ENCODE peak calls at places on chromosomes 12 and 14, in six cellular contexts. T, C, U, Y, K and H are unnamed samples.

GRCh38 chr12:20704860-20705259 is 9.7 kb downstream of the SLCO1C1 start:
- DNase-seq in T (no peak), C (no peak), U (no peak), Y (no peak), K (no peak), H (no peak)

GRCh38 chr14:63642229-63642611 is 549 bp upstream of the WDR89 start:
- DNase-seq in T (peak; percentile 89), C (no peak), U (peak; percentile 39), Y (peak; percentile 97), K (peak; percentile 82), H (peak; percentile 41)

GRCh38 chr14:52873096-52873495 is 77.8 kb downstream of the FERMT2 start:
- DNase-seq in T (no peak), C (no peak), U (no peak), Y (no peak), K (no peak), H (no peak)

GRCh38 chr12:58105225-58106119 is 164.1 kb downstream of the ATP23 start:
- DNase-seq in T (no peak), C (no peak), U (no peak), Y (peak; percentile 31), K (no peak), H (no peak)

GRCh38 chr12:24617471-24617870 is 331.4 kb downstream of the BCAT1 start:
- DNase-seq in T (no peak), C (no peak), U (no peak), Y (peak; percentile 38), K (no peak), H (no peak)

GRCh38 chr12:125331342-125332052 is 266.3 kb downstream of the AACS start:
- DNase-seq in T (no peak), C (no peak), U (no peak), Y (no peak), K (no peak), H (no peak)

GRCh38 chr14:38856798-38857197 is 246.2 kb downstream of the SEC23A start:
- DNase-seq in T (no peak), C (no peak), U (no peak), Y (no peak), K (no peak), H (no peak)

GRCh38 chr12:107441906-107442305 is 243.7 kb upstream of the PWP1 start:
- DNase-seq in T (no peak), C (no peak), U (no peak), Y (peak; percentile 54), K (no peak), H (no peak)

GRCh38 chr12:17666641-17667324 is 423.2 kb downstream of the RERGL start:
- DNase-seq in T (no peak), C (no peak), U (no peak), Y (no peak), K (no peak), H (no peak)

GRCh38 chr14:85594217-85594616 is 64.3 kb downstream of the FLRT2 start:
- DNase-seq in T (no peak), C (no peak), U (no peak), Y (no peak), K (no peak), H (no peak)

GRCh38 chr12:123062682-123063426 is 82.4 kb downstream of the ARL6IP4 start:
- DNase-seq in T (peak; percentile 89), C (no peak), U (no peak), Y (peak; percentile 76), K (peak; percentile 79), H (no peak)

GRCh38 chr14:99541677-99542470 is 60.7 kb downstream of the CCNK start:
- DNase-seq in T (no peak), C (no peak), U (no peak), Y (no peak), K (no peak), H (no peak)

GRCh38 chr14:105161314-105161713 is 7.3 kb downstream of the JAG2 start:
- DNase-seq in T (no peak), C (no peak), U (no peak), Y (no peak), K (no peak), H (no peak)

GRCh38 chr12:124036117-124037109 is 63.4 kb downstream of the ZNF664 start:
- DNase-seq in T (no peak), C (peak; percentile 21), U (no peak), Y (peak; percentile 63), K (no peak), H (peak; percentile 62)

GRCh38 chr14:24058260-24058950 is 6.6 kb downstream of the CARMIL3 start:
- DNase-seq in T (peak; percentile 80), C (no peak), U (no peak), Y (peak; percentile 82), K (peak; percentile 74), H (no peak)

GRCh38 chr12:84910549-84911241 is 1.9 kb downstream of the SLC6A15 start:
- DNase-seq in T (no peak), C (no peak), U (no peak), Y (peak; percentile 59), K (no peak), H (no peak)

GRCh38 chr12:46260153-46260912 is 8.5 kb downstream of the SLC38A1 start:
- DNase-seq in T (no peak), C (no peak), U (no peak), Y (peak; percentile 54), K (no peak), H (no peak)

GRCh38 chr14:105050551-105050897 is 14.7 kb downstream of the GPR132 start:
- DNase-seq in T (no peak), C (no peak), U (no peak), Y (no peak), K (peak; percentile 60), H (no peak)

GRCh38 chr12:105229446-105229845 is 6.5 kb downstream of the APPL2 start:
- DNase-seq in T (no peak), C (no peak), U (no peak), Y (no peak), K (no peak), H (no peak)

GRCh38 chr12:3558255-3558654 is 67.3 kb downstream of the PRMT8 start:
- DNase-seq in T (no peak), C (no peak), U (no peak), Y (no peak), K (no peak), H (no peak)
- TF ChIP-seq CTCF in T (no peak), C (no peak), U (no peak), Y (no peak), K (no peak), H (no peak)

GRCh38 chr12:76554411-76555225 is 5.0 kb downstream of the OSBPL8 start:
- DNase-seq in T (no peak), C (no peak), U (no peak), Y (no peak), K (no peak), H (no peak)

GRCh38 chr12:76555797-76556196 is 3.8 kb downstream of the OSBPL8 start:
- DNase-seq in T (no peak), C (no peak), U (no peak), Y (no peak), K (no peak), H (no peak)

GRCh38 chr12:76556373-76556772 is 3.2 kb downstream of the OSBPL8 start:
- DNase-seq in T (no peak), C (no peak), U (no peak), Y (no peak), K (no peak), H (no peak)

GRCh38 chr12:76552343-76552938 is 7.1 kb downstream of the OSBPL8 start:
- DNase-seq in T (no peak), C (no peak), U (no peak), Y (no peak), K (no peak), H (no peak)

DNA sequence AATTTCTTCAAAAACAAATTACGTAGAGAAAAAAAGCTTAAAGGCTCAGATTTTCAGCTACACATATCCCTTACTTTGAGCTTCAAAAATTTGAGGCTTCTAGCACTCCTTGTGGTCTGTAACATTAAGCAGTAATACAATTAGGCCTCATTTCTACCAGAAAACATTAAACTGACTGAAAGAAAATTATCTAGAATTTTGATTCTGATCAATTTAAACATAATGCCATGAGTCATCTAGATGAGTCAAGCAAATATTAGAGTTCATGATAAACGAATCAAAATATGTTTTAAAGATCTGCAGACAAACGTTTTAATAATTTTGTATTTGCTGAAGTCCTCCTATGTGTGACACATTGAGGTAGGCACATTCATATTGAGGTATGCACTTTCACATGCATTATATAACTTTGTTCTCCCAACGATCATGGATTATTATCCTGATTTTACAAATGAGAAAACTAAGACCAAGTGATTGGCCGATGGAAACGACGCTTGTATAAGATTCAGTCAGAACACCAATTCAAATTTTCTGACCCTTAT is 4.3 kb downstream of the OSBPL8 start:
- DNase-seq in T (no peak), C (no peak), U (no peak), Y (peak; percentile 23), K (no peak), H (no peak)
- TF ChIP-seq CTCF in T (no peak), C (no peak), U (no peak), Y (no peak), K (no peak), H (no peak)

GRCh38 chr14:56386024-56386423 is 193.6 kb upstream of the TMEM260 start:
- DNase-seq in T (no peak), C (no peak), U (no peak), Y (no peak), K (no peak), H (no peak)

GRCh38 chr14:56394826-56395543 is 184.6 kb upstream of the TMEM260 start:
- DNase-seq in T (no peak), C (no peak), U (no peak), Y (no peak), K (no peak), H (no peak)

DNA sequence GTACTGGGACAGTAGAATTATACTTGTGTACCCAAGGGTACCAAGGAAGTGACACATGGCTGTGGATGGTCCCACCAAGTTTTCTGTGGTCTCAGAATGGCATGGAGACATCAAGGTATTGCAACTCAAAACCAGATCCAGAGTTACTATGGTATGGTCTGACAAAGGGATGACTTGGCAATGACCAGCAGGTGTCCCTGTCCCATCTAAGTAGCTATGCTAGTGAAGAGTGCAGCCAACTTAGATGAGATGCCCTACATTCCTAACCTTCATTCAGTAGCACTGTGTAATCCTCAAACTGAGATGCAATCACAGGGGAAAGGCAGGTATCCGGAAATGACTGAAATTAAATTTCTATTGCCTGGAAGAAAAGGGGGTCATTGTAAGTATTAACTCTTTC is 188.7 kb upstream of the TMEM260 start:
- DNase-seq in T (no peak), C (no peak), U (no peak), Y (no peak), K (no peak), H (no peak)
- TF ChIP-seq CTCF in T (no peak), C (no peak), U (no peak), Y (no peak), K (no peak), H (no peak)

DNA sequence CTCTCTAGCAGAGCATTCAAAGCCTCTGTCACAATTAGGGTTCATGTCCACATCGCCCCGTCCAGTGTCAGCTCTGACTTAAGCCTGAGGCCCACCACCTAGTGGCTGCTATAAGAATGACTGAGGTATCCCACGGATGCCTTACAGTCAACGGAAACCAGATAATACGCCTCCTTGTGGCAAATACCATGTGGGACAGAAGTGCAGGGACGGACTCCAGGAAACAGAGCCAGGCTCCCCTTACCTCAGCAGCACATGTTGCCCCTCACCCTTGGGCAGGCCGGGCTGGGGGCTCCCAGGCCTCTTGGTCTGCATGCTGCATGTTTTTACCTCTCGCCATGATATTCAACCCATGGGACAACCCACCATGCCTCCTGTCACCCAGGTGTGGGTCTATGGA is 86.3 kb downstream of the VWF start:
- DNase-seq in T (no peak), C (no peak), U (no peak), Y (peak; percentile 75), K (no peak), H (no peak)
- TF ChIP-seq CTCF in T (peak; percentile 18), C (no peak), U (peak; percentile 40), Y (peak; percentile 61), K (peak; percentile 38), H (peak; percentile 64)